ENCODE peak calls at places on chromosomes 2 and 18, in four cellular contexts. O, Z, P and A are unnamed samples.

GRCh38 chr2:239611222-239611795 is 210.5 kb upstream of the HDAC4 start:
- DNase-seq in O (no peak), Z (no peak), P (no peak), A (no peak)

GRCh38 chr2:25561136-25561850 is 112.1 kb downstream of the DTNB start:
- DNase-seq in P (no peak), O (no peak), Z (no peak), A (no peak)

GRCh38 chr2:54009549-54009948 is 38.8 kb upstream of the PSME4 start:
- DNase-seq in O (no peak), P (no peak), Z (no peak), A (no peak)

GRCh38 chr2:119350311-119350998 is 16.2 kb downstream of the C2orf76 start:
- DNase-seq in O (peak; percentile 54), P (peak; percentile 45), Z (no peak), A (no peak)

GRCh38 chr2:135985826-135986393 is 484 bp upstream of the DARS1 start:
- DNase-seq in P (no peak), Z (no peak), O (no peak), A (no peak)

GRCh38 chr2:24489465-24489864 is 1.6 kb upstream of the NCOA1 start:
- DNase-seq in P (no peak), O (no peak), Z (no peak), A (no peak)

GRCh38 chr2:177171418-177171865 is 41.2 kb upstream of the HNRNPA3 start:
- DNase-seq in Z (no peak), P (no peak), O (no peak), A (no peak)

GRCh38 chr2:120538691-120539420 is 192.9 kb downstream of the INHBB start:
- DNase-seq in P (no peak), O (no peak), Z (no peak), A (no peak)

GRCh38 chr18:60047556-60047955 is 147.8 kb downstream of the PMAIP1 start:
- DNase-seq in Z (no peak), P (no peak), O (no peak), A (no peak)

GRCh38 chr2:72825271-72826155 is at the start of gene EXOC6B:
- DNase-seq in P (peak; percentile 97), Z (peak; percentile 94), O (peak; percentile 95), A (peak; percentile 85)

GRCh38 chr18:5068856-5069255 is 128.2 kb downstream of the AKAIN1 start:
- DNase-seq in O (no peak), P (no peak), Z (no peak), A (no peak)

GRCh38 chr2:47520302-47520630 is 117.3 kb downstream of the MSH2 start:
- DNase-seq in Z (no peak), O (no peak), P (no peak), A (no peak)

GRCh38 chr18:2412261-2412660 is 159.0 kb downstream of the METTL4 start:
- DNase-seq in O (peak; percentile 73), Z (no peak), P (no peak), A (no peak)

GRCh38 chr2:70440621-70441020 is 113.0 kb downstream of the TGFA start:
- DNase-seq in P (no peak), Z (no peak), O (no peak), A (no peak)

GRCh38 chr2:127089466-127090235 is 17.3 kb downstream of the BIN1 start:
- DNase-seq in Z (no peak), P (no peak), O (no peak), A (no peak)

GRCh38 chr2:182586426-182586825 is 129.6 kb upstream of the DNAJC10 start:
- DNase-seq in P (no peak), O (no peak), Z (no peak), A (no peak)

GRCh38 chr2:50749226-50749625 is 282.7 kb downstream of the NRXN1 start:
- DNase-seq in O (no peak), P (peak; percentile 35), Z (no peak), A (no peak)

GRCh38 chr18:61719676-61720075 is 173.1 kb downstream of the RNF152 start:
- DNase-seq in O (no peak), P (no peak), Z (no peak), A (no peak)

GRCh38 chr2:94993176-94994062 is 32.1 kb upstream of the MAL start:
- DNase-seq in Z (no peak), P (no peak), O (no peak), A (no peak)

GRCh38 chr2:163692611-163693482 is 43.0 kb downstream of the FIGN start:
- DNase-seq in Z (no peak), O (no peak), P (no peak), A (no peak)

GRCh38 chr18:37453754-37454153 is 111.8 kb downstream of the CELF4 start:
- DNase-seq in P (no peak), O (no peak), Z (no peak), A (no peak)

GRCh38 chr2:7940723-7941122 is 741.1 kb upstream of the ID2 start:
- DNase-seq in Z (no peak), P (no peak), O (no peak), A (no peak)

GRCh38 chr2:218229239-218229638 is 12.2 kb downstream of the ARPC2 start:
- DNase-seq in O (peak; percentile 84), P (no peak), Z (no peak), A (peak; percentile 46)

GRCh38 chr2:113041871-113042270 is 10.8 kb downstream of the IL36B start:
- DNase-seq in Z (no peak), P (no peak), O (no peak), A (no peak)

GRCh38 chr18:58860747-58861224 is 3.9 kb upstream of the ZNF532 start:
- DNase-seq in Z (no peak), P (no peak), O (no peak), A (no peak)

GRCh38 chr2:9641641-9642040 is 10.8 kb upstream of the YWHAQ start:
- DNase-seq in Z (no peak), P (no peak), O (no peak), A (peak; percentile 17)

GRCh38 chr2:162490795-162491470 is 147.0 kb downstream of the GCA start:
- DNase-seq in P (no peak), O (no peak), Z (no peak), A (no peak)
- H3K4me3 ChIP-seq in P (no peak overlapping the region), O (no peak overlapping the region), Z (no peak overlapping the region), A (no peak overlapping the region)

GRCh38 chr2:223901311-223901710 is 43.8 kb downstream of the WDFY1 start:
- DNase-seq in Z (no peak), P (no peak), O (no peak), A (no peak)

GRCh38 chr2:223901854-223902253 is 43.3 kb downstream of the WDFY1 start:
- DNase-seq in P (no peak), Z (no peak), O (no peak), A (no peak)

GRCh38 chr2:223897669-223898314 is 47.3 kb downstream of the WDFY1 start:
- DNase-seq in P (no peak), Z (no peak), O (no peak), A (no peak)

GRCh38 chr2:223900066-223900465 is 45.1 kb downstream of the WDFY1 start:
- DNase-seq in Z (no peak), O (no peak), P (no peak), A (no peak)

GRCh38 chr2:223900531-223900930 is 44.6 kb downstream of the WDFY1 start:
- DNase-seq in Z (no peak), P (no peak), O (no peak), A (no peak)
- H3K36me3 ChIP-seq in Z (peaks cover 5% of the 10 kb centered on the region), P (peaks cover 19% of the 10 kb centered on the region), O (peaks cover 68% of the 10 kb centered on the region), A (peaks cover 13% of the 10 kb centered on the region)

GRCh38 chr2:3466482-3466863 is 52.9 kb downstream of the ADI1 start:
- DNase-seq in P (no peak), O (no peak), Z (no peak), A (peak; percentile 20)
- H3K4me3 ChIP-seq in P (no peak overlapping the region), O (no peak overlapping the region), Z (no peak overlapping the region), A (no peak overlapping the region)

DNA sequence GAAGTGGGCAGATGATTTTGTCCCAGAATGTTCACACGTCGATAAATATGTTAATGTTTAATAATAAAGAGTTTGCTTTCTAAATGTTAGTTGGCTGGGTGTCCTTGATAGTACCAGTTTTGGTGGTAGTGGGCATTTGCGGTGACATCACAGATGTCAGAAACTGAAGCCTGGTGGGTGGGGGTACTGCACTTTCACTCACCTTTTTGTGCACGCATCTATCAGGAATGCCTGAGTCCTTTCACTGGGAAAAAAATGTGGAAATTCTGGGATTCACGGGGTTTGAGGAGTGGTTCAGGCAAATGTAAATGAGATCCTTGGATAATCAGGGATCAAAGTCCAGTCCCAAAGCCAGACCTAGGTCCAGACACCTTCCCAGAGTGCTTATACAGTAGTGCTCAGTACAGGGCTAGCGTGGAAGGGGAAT is 3.2 kb downstream of the EPAS1 start:
- DNase-seq in P (no peak), O (no peak), Z (no peak), A (no peak)
- H3K36me3 ChIP-seq in P (no peaks in the 10 kb centered on the region), O (no peaks in the 10 kb centered on the region), Z (no peaks in the 10 kb centered on the region), A (no peaks in the 10 kb centered on the region)

GRCh38 chr2:172101008-172101706 is 1.5 kb downstream of the DLX2 start:
- DNase-seq in Z (no peak), P (peak; percentile 54), O (peak; percentile 67), A (peak; percentile 14)
- H3K4me3 ChIP-seq in Z (no peak overlapping the region), P (peak overlapping the region; percentile 54), O (peak overlapping the region; percentile 81), A (no peak overlapping the region)

GRCh38 chr2:241095594-241096290 is 6.3 kb downstream of the MTERF4 start:
- DNase-seq in Z (no peak), P (no peak), O (no peak), A (no peak)

GRCh38 chr2:241091734-241092445 is 10.2 kb downstream of the MTERF4 start:
- DNase-seq in Z (no peak), O (no peak), P (no peak), A (no peak)

GRCh38 chr2:241092677-241093076 is 9.4 kb downstream of the MTERF4 start:
- DNase-seq in Z (no peak), O (no peak), P (no peak), A (no peak)

GRCh38 chr2:241094924-241095420 is 7.1 kb downstream of the MTERF4 start:
- DNase-seq in Z (no peak), P (no peak), O (no peak), A (no peak)

GRCh38 chr2:241094172-241094571 is 7.9 kb downstream of the MTERF4 start:
- DNase-seq in P (peak; percentile 41), Z (no peak), O (no peak), A (no peak)
- H3K36me3 ChIP-seq in P (peaks cover 7% of the 10 kb centered on the region), Z (peaks cover 6% of the 10 kb centered on the region), O (peaks cover 66% of the 10 kb centered on the region), A (peaks cover 45% of the 10 kb centered on the region)

DNA sequence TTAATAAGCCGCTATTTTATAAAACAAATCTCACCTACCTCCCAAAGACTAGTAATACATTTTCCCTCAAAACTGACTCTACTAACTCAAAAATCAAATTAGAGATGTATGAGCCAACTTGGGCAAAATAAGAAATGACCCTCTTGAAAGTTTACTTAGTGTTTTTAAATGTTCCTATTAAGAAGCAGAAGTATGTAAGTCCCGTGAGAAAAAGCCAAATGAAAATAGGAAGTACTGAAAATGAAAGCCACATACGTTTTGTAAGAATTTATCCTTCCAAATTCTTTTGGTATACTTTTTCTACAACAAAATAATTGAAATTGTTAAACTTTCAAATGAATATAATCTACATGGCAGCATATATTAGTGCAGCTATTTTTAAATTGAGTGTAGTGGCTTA is 148.0 kb upstream of the ITGA4 start:
- DNase-seq in P (no peak), Z (no peak), O (no peak), A (no peak)
- H3K4me3 ChIP-seq in P (no peak overlapping the region), Z (no peak overlapping the region), O (no peak overlapping the region), A (peak overlapping the region; percentile 47)

DNA sequence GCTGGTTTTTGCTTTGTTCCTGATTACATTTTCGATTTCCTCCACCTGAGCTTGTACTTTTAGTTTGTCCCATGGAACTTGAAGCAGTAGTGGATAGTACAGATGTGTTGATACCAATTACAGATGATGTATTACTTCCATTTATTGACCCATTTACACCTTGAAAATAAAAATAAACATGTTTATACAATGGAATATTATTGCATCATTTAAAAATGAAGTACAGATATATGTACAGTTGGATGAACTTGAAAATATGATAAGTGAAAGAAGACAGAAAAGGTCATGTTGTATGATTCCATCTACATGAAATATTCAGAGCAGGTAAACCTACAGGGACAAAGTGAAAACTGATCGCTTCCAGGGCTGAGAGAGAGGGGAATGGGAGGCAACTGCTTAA is 160.3 kb upstream of the WDSUB1 start:
- DNase-seq in P (no peak), Z (no peak), O (no peak), A (no peak)
- H3K36me3 ChIP-seq in P (no peaks in the 10 kb centered on the region), Z (no peaks in the 10 kb centered on the region), O (no peaks in the 10 kb centered on the region), A (peaks cover 6% of the 10 kb centered on the region)